ENCODE peak calls at places on chromosome 7, in seven cellular contexts. Z, W, S, Y, T, M and I are unnamed samples.
A peak's percentile ranks its signal among the peaks of the same experiment; 100 is the strongest.

GRCh38 chr7:11436317-11436716 is 395.7 kb downstream of the THSD7A start:
- DNase-seq in S (no peak), W (peak; percentile 36), M (no peak), T (peak; percentile 54), Z (no peak), Y (no peak), I (no peak)

GRCh38 chr7:130272456-130273080 is 5.9 kb downstream of the CPA2 start:
- DNase-seq in Z (no peak), S (peak; percentile 18), M (no peak), Y (no peak), W (no peak), T (no peak), I (no peak)

GRCh38 chr7:502296-502695 is 17.4 kb downstream of the PDGFA start:
- DNase-seq in M (no peak), T (no peak), S (no peak), Y (no peak), W (no peak), Z (no peak), I (no peak)

GRCh38 chr7:46478046-46478445 is 557.0 kb upstream of the IGFBP3 start:
- DNase-seq in W (peak; percentile 92), Z (no peak), T (peak; percentile 75), M (no peak), S (no peak), Y (no peak), I (no peak)

GRCh38 chr7:11171569-11172192 is 198.0 kb downstream of the PHF14 start:
- DNase-seq in Z (no peak), T (no peak), S (peak; percentile 13), M (no peak), Y (no peak), W (no peak), I (no peak)

GRCh38 chr7:47253650-47254080 is 328.2 kb downstream of the TNS3 start:
- DNase-seq in Z (no peak), Y (no peak), W (peak; percentile 75), M (peak; percentile 49), T (peak; percentile 78), S (peak; percentile 15), I (no peak)

GRCh38 chr7:107972075-107972482 is 30.9 kb downstream of the LAMB1 start:
- DNase-seq in M (peak; percentile 52), T (peak; percentile 100), Y (no peak), Z (no peak), S (no peak), W (peak; percentile 83), I (no peak)

GRCh38 chr7:13034693-13035092 is 347.3 kb downstream of the ARL4A start:
- DNase-seq in T (no peak), Z (no peak), Y (no peak), M (no peak), S (no peak), W (no peak), I (no peak)

GRCh38 chr7:131581241-131582157 is 25.1 kb upstream of the PODXL start:
- DNase-seq in T (no peak), W (no peak), S (no peak), M (no peak), Z (no peak), Y (no peak), I (no peak)

GRCh38 chr7:90834771-90835170 is 238.7 kb downstream of the CDK14 start:
- DNase-seq in Y (no peak), Z (no peak), M (no peak), W (no peak), S (no peak), T (no peak), I (no peak)

GRCh38 chr7:138602456-138602855 is 98.7 kb downstream of the SVOPL start:
- DNase-seq in S (no peak), Z (no peak), M (peak; percentile 37), T (no peak), W (no peak), Y (no peak), I (no peak)

GRCh38 chr7:45082031-45082830 is 6.5 kb downstream of the NACAD start:
- DNase-seq in M (no peak), T (peak; percentile 33), S (no peak), W (no peak), Y (no peak), Z (no peak), I (no peak)

GRCh38 chr7:101862280-101863220 is 45.1 kb downstream of the CUX1 start:
- DNase-seq in S (no peak), W (no peak), T (no peak), Z (no peak), M (peak; percentile 18), Y (no peak), I (no peak)

GRCh38 chr7:82430518-82431465 is 12.8 kb downstream of the CACNA2D1 start:
- DNase-seq in T (peak; percentile 80), Z (no peak), W (peak; percentile 74), Y (no peak), M (no peak), S (no peak), I (no peak)